ENCODE peak calls at places on chromosomes 7 and 10, in six cellular contexts. K is skeletal muscle cell, Z is cardiac muscle cell, A is A673, B is RWPE1, X is astrocyte of the cerebellum. R is an unnamed sample.

GRCh38 chr10:89702121-89702480 is 711 bp downstream of the KIF20B start:
- DNase-seq in K (no peak), A (peak; percentile 34), X (no peak), Z (no peak), B (peak; percentile 42), R (peak; percentile 43)

GRCh38 chr7:81284576-81284975 is 365.7 kb upstream of the SEMA3C start:
- DNase-seq in A (no peak), B (peak; percentile 22), Z (no peak), K (no peak), X (no peak), R (peak; percentile 71)

GRCh38 chr7:27300401-27300800 is 57.8 kb downstream of the EVX1 start:
- DNase-seq in A (no peak), B (peak; percentile 20), K (no peak), Z (no peak), X (no peak), R (peak; percentile 11)

GRCh38 chr7:121398246-121398645 is 2.1 kb upstream of the FAM3C start:
- DNase-seq in K (no peak), B (no peak), Z (no peak), X (no peak), A (peak; percentile 53), R (no peak)

GRCh38 chr7:139875821-139876241 is 46.8 kb downstream of the TBXAS1 start:
- DNase-seq in Z (no peak), B (no peak), X (no peak), A (no peak), K (no peak), R (no peak)

GRCh38 chr10:22308390-22308789 is 7.8 kb upstream of the COMMD3 start:
- DNase-seq in K (no peak), X (no peak), Z (no peak), A (no peak), B (peak; percentile 38), R (peak; percentile 76)

GRCh38 chr7:30321089-30321991 is 36.9 kb downstream of the ZNRF2 start:
- DNase-seq in Z (no peak), K (no peak), A (no peak), X (no peak), B (no peak), R (no peak)

GRCh38 chr10:82811621-82812020 is 936.6 kb downstream of the NRG3 start:
- DNase-seq in X (no peak), K (no peak), Z (peak; percentile 18), A (peak; percentile 12), B (no peak), R (peak; percentile 9)

GRCh38 chr7:50560865-50561351 is 4.3 kb downstream of the DDC start:
- DNase-seq in A (no peak), Z (no peak), K (no peak), X (no peak), B (no peak), R (no peak)

GRCh38 chr7:47153076-47153475 is 428.8 kb downstream of the TNS3 start:
- DNase-seq in B (peak; percentile 21), Z (peak; percentile 29), K (peak; percentile 92), A (peak; percentile 13), X (peak; percentile 78), R (peak; percentile 48)

GRCh38 chr7:128893251-128894100 is 17.0 kb downstream of the KCP start:
- DNase-seq in X (no peak), A (no peak), B (peak; percentile 85), K (no peak), Z (no peak), R (peak; percentile 91)

GRCh38 chr7:30755384-30756154 is 3.6 kb downstream of the INMT start:
- DNase-seq in A (no peak), Z (no peak), B (no peak), K (no peak), X (no peak), R (no peak)

GRCh38 chr10:44883581-44884331 is 27.4 kb upstream of the TMEM72 start:
- DNase-seq in B (no peak), K (no peak), A (no peak), X (no peak), Z (no peak), R (no peak)

R was measured in epithelial cell of esophagus.